ENCODE peak calls at places on chromosomes 11 and 22, in five cellular contexts. O is activated CD4-positive, alpha-beta T cell treated with anti-CD3 and anti-CD28 coated beads, Interleukin-2, amount 10 ng/mL, durations not matched to agents 7 days and 5 days; I is stomach; X is A172; N is stimulated activated CD8-positive, alpha-beta memory T cell treated with anti-CD3 and anti-CD28 coated beads, Interleukin-15, amount 100 ng/mL, for 1 hour. G is an unnamed sample.

GRCh38 chr11:10294289-10294953 is 402 bp upstream of the SBF2 start:
- DNase-seq in O (no peak), I (no peak), N (no peak), X (peak; percentile 49), G (no peak)

GRCh38 chr11:27571151-27571840 is 64.7 kb upstream of the LIN7C start:
- DNase-seq in O (no peak), I (no peak), X (no peak), N (no peak), G (no peak)

GRCh38 chr11:9745411-9746211 is 81.7 kb downstream of the SWAP70 start:
- DNase-seq in I (no peak), O (no peak), X (no peak), N (no peak), G (no peak)

GRCh38 chr11:73323464-73323863 is 15.4 kb downstream of the ARHGEF17 start:
- DNase-seq in O (no peak), X (peak; percentile 63), I (peak; percentile 47), N (no peak), G (no peak)

GRCh38 chr11:63813035-63813562 is at the start of gene SPINDOC:
- DNase-seq in O (peak; percentile 78), I (peak; percentile 80), N (peak; percentile 42), X (peak; percentile 35), G (peak; percentile 31)

GRCh38 chr11:9802291-9802861 is 138.5 kb downstream of the SWAP70 start:
- DNase-seq in I (no peak), O (no peak), X (peak; percentile 35), N (no peak), G (no peak)

GRCh38 chr11:45881708-45882368 is 3.6 kb upstream of the MAPK8IP1 start:
- DNase-seq in X (no peak), I (no peak), N (no peak), O (no peak), G (no peak)

GRCh38 chr22:50267591-50268390 is 2.4 kb downstream of the MAPK11 start:
- DNase-seq in X (no peak), N (no peak), O (peak; percentile 57), I (peak; percentile 72), G (no peak)

GRCh38 chr11:10205928-10206327 is 88.1 kb downstream of the SBF2 start:
- DNase-seq in N (no peak), I (no peak), X (no peak), O (no peak), G (no peak)

G was measured in activated CD4-positive, CD25-positive, alpha-beta regulatory T cell treated with anti-CD3 and anti-CD28 coated beads, Interleukin-2, amount 50 U/mL, for 16 hours.